ENCODE peak calls at places on chromosome 18, in nine cellular contexts. I, D, N, J, M, X, F, R and U are unnamed samples.

GRCh38 chr18:8890957-8891464 is 185.7 kb downstream of the MTCL1 start:
- DNase-seq in M (no peak), D (no peak), J (no peak), X (no peak), F (no peak), R (no peak), I (no peak), N (peak), U (no peak)

GRCh38 chr18:21439453-21439852 is 161.1 kb downstream of the ESCO1 start:
- DNase-seq in N (peak), D (no peak), I (no peak), J (no peak), X (no peak), F (peak), R (no peak), M (no peak), U (no peak)

GRCh38 chr18:11689972-11690570 is 1.0 kb downstream of the GNAL start:
- DNase-seq in N (peak), F (no peak), J (no peak), D (no peak), R (no peak), X (no peak), M (no peak), I (no peak), U (no peak)

GRCh38 chr18:74611791-74612190 is 14.1 kb downstream of the ZNF407 start:
- DNase-seq in X (no peak), D (no peak), R (no peak), M (no peak), N (no peak), F (no peak), J (no peak), I (no peak), U (no peak)

GRCh38 chr18:66046025-66046602 is 295.3 kb downstream of the CDH7 start:
- DNase-seq in R (no peak), X (no peak), I (no peak), J (no peak), F (no peak), M (no peak), D (no peak), N (no peak), U (no peak)

GRCh38 chr18:56267334-56267733 is 371.1 kb downstream of the TXNL1 start:
- DNase-seq in D (no peak), X (no peak), F (no peak), I (no peak), J (no peak), M (no peak), R (no peak), N (no peak), U (no peak)

GRCh38 chr18:58567453-58568196 is 61.3 kb downstream of the ALPK2 start:
- DNase-seq in I (no peak), J (no peak), N (peak), X (no peak), D (no peak), R (no peak), F (no peak), M (no peak), U (peak)

GRCh38 chr18:78208052-78208451 is 771.6 kb upstream of the SALL3 start:
- DNase-seq in R (no peak), F (no peak), X (no peak), I (no peak), J (no peak), M (no peak), N (no peak), D (no peak), U (no peak)

GRCh38 chr18:80193701-80194100 is 53.6 kb downstream of the PARD6G start:
- DNase-seq in X (no peak), R (no peak), I (no peak), D (no peak), M (no peak), F (no peak), N (no peak), J (no peak), U (no peak)

GRCh38 chr18:61322265-61322873 is 10.9 kb upstream of the CDH20 start:
- DNase-seq in N (peak), X (no peak), R (peak), D (peak), F (no peak), M (no peak), J (no peak), I (no peak), U (peak)

GRCh38 chr18:74617486-74617885 is 19.8 kb downstream of the ZNF407 start:
- DNase-seq in R (no peak), D (no peak), M (no peak), F (no peak), J (no peak), I (no peak), N (no peak), X (no peak), U (no peak)

GRCh38 chr18:272650-273049 is 4.8 kb upstream of the THOC1 start:
- DNase-seq in F (no peak), J (no peak), M (no peak), D (no peak), X (no peak), R (no peak), I (no peak), N (no peak), U (no peak)

GRCh38 chr18:55981712-55982475 is 393.9 kb upstream of the TCF4 start:
- DNase-seq in N (no peak), M (no peak), R (no peak), X (no peak), D (no peak), I (no peak), J (no peak), F (no peak), U (no peak)

GRCh38 chr18:34444622-34445021 is 219.9 kb upstream of the NOL4 start:
- DNase-seq in N (no peak), J (no peak), D (no peak), I (no peak), M (no peak), R (no peak), X (no peak), F (no peak), U (no peak)

GRCh38 chr18:36212301-36212977 is 25.1 kb downstream of the MOCOS start:
- DNase-seq in R (no peak), D (no peak), M (no peak), F (no peak), J (no peak), X (no peak), I (no peak), N (peak), U (no peak)

GRCh38 chr18:711693-712400 is 583 bp downstream of the ENOSF1 start:
- DNase-seq in R (peak), N (peak), M (peak), J (peak), X (peak), F (peak), D (peak), I (peak), U (peak)

GRCh38 chr18:54774423-54774822 is 53.9 kb upstream of the RAB27B start:
- DNase-seq in R (no peak), M (no peak), J (no peak), I (no peak), D (no peak), X (no peak), F (no peak), N (peak), U (no peak)

GRCh38 chr18:9366126-9366714 is 31.6 kb downstream of the TWSG1 start:
- DNase-seq in X (no peak), M (no peak), I (no peak), D (no peak), F (no peak), J (no peak), R (peak), N (peak), U (peak)

GRCh38 chr18:10269226-10269625 is 185.2 kb upstream of the APCDD1 start:
- DNase-seq in D (no peak), N (no peak), M (no peak), I (no peak), R (no peak), J (no peak), X (no peak), F (no peak), U (no peak)

GRCh38 chr18:43115076-43116035 is at the start of gene RIT2:
- DNase-seq in J (no peak), X (no peak), R (peak), I (no peak), D (no peak), M (no peak), F (no peak), N (no peak), U (no peak)

GRCh38 chr18:50721006-50721405 is 98.8 kb downstream of the MRO start:
- DNase-seq in X (no peak), F (no peak), J (no peak), I (no peak), R (no peak), D (no peak), M (no peak), N (no peak), U (no peak)

GRCh38 chr18:69774831-69775230 is 172.8 kb downstream of the CD226 start:
- DNase-seq in M (no peak), F (no peak), R (no peak), J (no peak), D (no peak), N (peak), X (no peak), I (no peak), U (no peak)

GRCh38 chr18:37742436-37742835 is 176.8 kb upstream of the CELF4 start:
- DNase-seq in J (no peak), F (no peak), D (no peak), X (no peak), N (no peak), M (no peak), R (no peak), I (no peak), U (no peak)

GRCh38 chr18:36692331-36692730 is 136.5 kb downstream of the TPGS2 start:
- DNase-seq in X (no peak), N (peak), I (no peak), R (no peak), J (no peak), M (no peak), D (no peak), F (no peak), U (no peak)

GRCh38 chr18:23887035-23887434 is 127.5 kb upstream of the TTC39C start:
- DNase-seq in J (no peak), M (no peak), R (peak), F (no peak), N (no peak), I (no peak), X (no peak), D (peak), U (no peak)

GRCh38 chr18:3162181-3162580 is 57.6 kb downstream of the MYOM1 start:
- DNase-seq in X (no peak), M (no peak), J (no peak), F (no peak), N (peak), I (no peak), D (no peak), R (no peak), U (no peak)

GRCh38 chr18:46071615-46071893 is 506 bp downstream of the PSTPIP2 start:
- DNase-seq in D (no peak), J (no peak), N (no peak), I (no peak), F (no peak), R (no peak), M (no peak), X (no peak), U (no peak)

GRCh38 chr18:77001979-77002378 is 130.6 kb downstream of the MBP start:
- DNase-seq in R (no peak), N (no peak), I (no peak), F (no peak), X (no peak), J (no peak), D (no peak), M (no peak), U (no peak)

GRCh38 chr18:45978084-45978483 is 11.0 kb upstream of the EPG5 start:
- DNase-seq in R (no peak), N (no peak), F (no peak), I (no peak), J (no peak), M (no peak), X (no peak), D (peak), U (no peak)

GRCh38 chr18:28174181-28174906 is 2.6 kb downstream of the CDH2 start:
- DNase-seq in F (no peak), X (no peak), M (no peak), R (no peak), D (no peak), N (no peak), I (no peak), J (no peak), U (no peak)

GRCh38 chr18:6920099-6920955 is 190.8 kb downstream of the ARHGAP28 start:
- DNase-seq in R (peak), D (peak), N (peak), F (no peak), M (no peak), J (no peak), X (no peak), I (no peak), U (peak)